ENCODE peak calls at places on chromosome 19, in nine cellular contexts. A is NCI-H1092 treated with DMSO at 0.1 percent for 48 hours; T is caudate nucleus; W is tibial nerve; M is NCI-H2171; R is RPMI7951; Z is stimulated activated CD4-positive, alpha-beta T cell treated with anti-CD3 and anti-CD28 coated beads, TNF-alpha, amount 100 ng/mL, for 24 hours; N is T-helper 1 cell; H is C1 segment of cervical spinal cord. S is an unnamed sample.

GRCh38 chr19:18254546-18255500 is 19.4 kb downstream of the IQCN start:
- DNase-seq in H (no peak), M (peak), Z (no peak), A (no peak), N (no peak), T (no peak), W (no peak), R (no peak), S (no peak)

GRCh38 chr19:51330366-51330765 is 11.6 kb downstream of the VSIG10L start:
- DNase-seq in N (no peak), T (no peak), R (no peak), Z (no peak), A (no peak), M (no peak), W (no peak), H (no peak), S (no peak)

GRCh38 chr19:19563348-19563848 is 25.3 kb downstream of the CILP2 start:
- DNase-seq in M (no peak), Z (no peak), H (no peak), W (no peak), T (no peak), R (no peak), A (no peak), N (no peak), S (no peak)

GRCh38 chr19:50480281-50481111 is 3.8 kb upstream of the GARIN5A start:
- DNase-seq in M (no peak), R (no peak), H (no peak), T (no peak), A (no peak), Z (no peak), W (no peak), N (no peak), S (no peak)

GRCh38 chr19:3358392-3358918 is 7.9 kb upstream of the NFIC start:
- DNase-seq in A (no peak), W (no peak), M (no peak), H (peak), N (peak), Z (no peak), T (no peak), R (no peak), S (no peak)

GRCh38 chr19:11130824-11131455 is 24.6 kb downstream of the SPC24 start:
- DNase-seq in R (peak), N (peak), H (peak), T (peak), A (peak), M (no peak), W (peak), Z (peak), S (peak)

GRCh38 chr19:343941-344624 is 513 bp downstream of the MIER2 start:
- DNase-seq in M (peak), T (no peak), N (peak), Z (peak), A (peak), W (no peak), H (peak), R (no peak), S (no peak)

GRCh38 chr19:35714601-35715354 is 3.0 kb upstream of the KMT2B start:
- DNase-seq in N (no peak), A (no peak), M (no peak), H (no peak), W (no peak), R (no peak), Z (no peak), T (no peak), S (no peak)

GRCh38 chr19:8494158-8494557 is 8.3 kb downstream of the PRAM1 start:
- DNase-seq in T (no peak), H (no peak), W (no peak), N (no peak), R (no peak), A (no peak), M (no peak), Z (no peak), S (no peak)